ENCODE peak calls at places on chromosomes 11 and 22, in ten cellular contexts. L is endothelial cell; V is cardiac fibroblast; U is AG09319; C is cardiac muscle cell; I is fibroblast of lung; F is HFFc6; Y is GM10248; Z is activated CD8-positive, alpha-beta T cell treated with anti-CD3 and anti-CD28 coated beads for 36 hours; T is mucosa of descending colon. W is an unnamed sample.

GRCh38 chr11:110835103-110835502 is 122.9 kb upstream of the ARHGAP20 start:
- DNase-seq in T (no peak), I (no peak), V (no peak), Z (no peak), U (no peak), F (no peak), C (no peak), Y (no peak), L (no peak), W (no peak)

GRCh38 chr22:30712094-30712493 is 17.4 kb downstream of the OSBP2 start:
- DNase-seq in V (no peak), T (no peak), L (no peak), Y (no peak), F (no peak), Z (no peak), U (no peak), I (no peak), C (no peak), W (no peak)

GRCh38 chr11:10351768-10352641 is 47.1 kb downstream of the ADM start:
- DNase-seq in T (peak; percentile 27), L (peak; percentile 43), V (peak; percentile 85), C (peak; percentile 89), Y (no peak), Z (no peak), F (peak; percentile 78), I (peak; percentile 81), U (no peak), W (peak; percentile 60)

GRCh38 chr11:18171377-18172000 is 1.1 kb upstream of the MRGPRX4 start:
- DNase-seq in U (no peak), Z (peak; percentile 5), L (peak; percentile 33), Y (no peak), C (peak; percentile 47), F (peak; percentile 29), V (peak; percentile 15), I (peak; percentile 6), T (no peak), W (no peak)

GRCh38 chr11:20162340-20162739 is 2.1 kb upstream of the DBX1 start:
- DNase-seq in F (no peak), T (no peak), V (no peak), U (no peak), Y (no peak), L (no peak), Z (no peak), C (no peak), I (no peak), W (no peak)

GRCh38 chr11:93614111-93614784 is 47.2 kb upstream of the CEP295 start:
- DNase-seq in T (no peak), F (no peak), L (peak; percentile 6), I (no peak), U (no peak), C (no peak), V (no peak), Z (peak; percentile 56), Y (no peak), W (no peak)

GRCh38 chr11:9462172-9462799 is 1.5 kb downstream of the ZNF143 start:
- DNase-seq in Y (no peak), C (peak; percentile 22), I (peak; percentile 53), F (peak; percentile 3), T (peak; percentile 30), U (no peak), V (peak; percentile 34), L (no peak), Z (no peak), W (no peak)

GRCh38 chr11:34086554-34087278 is 18.7 kb upstream of the NAT10 start:
- DNase-seq in L (no peak), U (no peak), C (no peak), I (peak; percentile 37), F (peak; percentile 11), V (no peak), Z (no peak), T (no peak), Y (no peak), W (no peak)

GRCh38 chr22:28600546-28601143 is 79.0 kb downstream of the TTC28 start:
- DNase-seq in U (peak; percentile 31), I (peak; percentile 43), L (no peak), V (peak; percentile 79), Z (no peak), F (peak; percentile 68), C (peak; percentile 78), T (no peak), Y (peak; percentile 37), W (no peak)

GRCh38 chr11:11577246-11577855 is 44.5 kb downstream of the GALNT18 start:
- DNase-seq in L (no peak), Z (no peak), Y (no peak), U (no peak), V (peak; percentile 29), C (peak; percentile 47), F (peak; percentile 11), I (peak; percentile 42), T (no peak), W (no peak)

GRCh38 chr11:73308003-73308962 is at the start of gene ARHGEF17:
- DNase-seq in I (peak; percentile 83), L (peak; percentile 69), F (peak; percentile 62), Y (peak; percentile 70), V (peak; percentile 87), T (peak; percentile 79), U (no peak), Z (peak; percentile 61), C (peak; percentile 88), W (peak; percentile 78)

GRCh38 chr11:105577645-105578044 is 32.2 kb upstream of the GRIA4 start:
- DNase-seq in T (no peak), F (no peak), Z (no peak), U (no peak), V (peak; percentile 30), C (peak; percentile 64), L (no peak), Y (no peak), I (peak; percentile 2), W (no peak)

GRCh38 chr11:47156333-47156732 is 20.3 kb downstream of the ARFGAP2 start:
- DNase-seq in F (no peak), U (no peak), Z (no peak), V (no peak), L (no peak), I (peak; percentile 58), C (no peak), Y (no peak), T (no peak), W (no peak)

GRCh38 chr11:12841946-12842630 is 167.0 kb upstream of the RASSF10 start:
- DNase-seq in V (peak; percentile 81), U (no peak), C (peak; percentile 78), Z (peak; percentile 3), F (peak; percentile 86), I (peak; percentile 92), L (peak; percentile 22), Y (no peak), T (no peak), W (no peak)

DNA sequence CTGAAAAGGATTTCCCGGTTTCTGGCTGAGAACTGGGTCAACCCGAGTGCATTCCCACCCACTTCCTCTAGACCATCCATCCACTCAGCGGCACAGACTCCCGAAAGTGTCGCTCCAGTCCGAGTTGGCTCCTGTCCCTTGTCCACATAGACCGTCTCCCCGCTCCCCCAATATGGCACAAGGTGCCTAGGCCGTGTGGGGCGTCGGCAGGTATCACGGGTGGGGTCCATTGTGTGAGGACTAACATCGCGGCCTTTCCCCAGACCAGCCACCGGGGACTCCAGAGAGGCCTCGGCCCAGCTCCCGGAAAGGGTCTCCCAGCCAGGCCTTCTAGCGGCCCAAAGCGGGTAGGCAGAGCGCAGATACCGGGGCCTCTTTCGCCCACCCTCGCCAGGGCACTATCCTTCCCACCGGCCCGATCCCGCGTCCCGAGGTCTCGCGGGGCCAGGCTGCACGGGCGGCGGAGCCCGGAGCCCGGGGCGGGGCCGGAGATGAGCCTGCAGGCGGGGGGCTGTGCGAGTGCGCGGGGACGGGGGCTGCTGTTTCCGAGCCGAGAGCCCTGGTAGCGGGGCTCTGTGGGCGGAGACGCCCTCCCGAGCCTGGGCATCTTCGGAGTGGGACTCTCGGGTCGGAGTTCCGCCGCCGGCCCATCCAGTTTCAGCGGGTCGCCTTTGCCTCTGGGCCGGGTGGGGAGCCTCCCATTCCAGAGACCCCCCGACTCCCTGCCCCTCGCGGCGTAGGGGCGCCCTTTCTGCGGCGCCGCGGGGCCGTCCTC is 21.1 kb downstream of the SERPINH1 start:
- DNase-seq in L (peak; percentile 88), T (peak; percentile 61), Y (peak; percentile 79), F (peak; percentile 51), Z (peak; percentile 79), I (peak; percentile 77), C (peak; percentile 83), V (peak; percentile 73), U (no peak), W (peak; percentile 70)
- TF ChIP-seq CTCF in L (peak; percentile 29), T (no peak), Y (peak; percentile 15), F (peak; percentile 42), Z (no peak), I (peak; percentile 47), C (peak; percentile 35), V (peak; percentile 50), U (peak; percentile 25), W (peak; percentile 65)

GRCh38 chr11:43129329-43129728 is 182.5 kb upstream of the API5 start:
- DNase-seq in U (no peak), Z (no peak), L (no peak), I (no peak), Y (no peak), T (no peak), V (no peak), C (no peak), F (no peak), W (no peak)

GRCh38 chr11:43135966-43136534 is 175.7 kb upstream of the API5 start:
- DNase-seq in Z (no peak), I (no peak), C (no peak), U (no peak), F (no peak), T (no peak), Y (no peak), L (no peak), V (no peak), W (no peak)

GRCh38 chr11:43130616-43131015 is 181.2 kb upstream of the API5 start:
- DNase-seq in F (no peak), Z (no peak), Y (no peak), I (no peak), V (no peak), C (no peak), L (peak; percentile 15), T (peak; percentile 19), U (no peak), W (no peak)
- TF ChIP-seq CTCF in F (no peak), Z (no peak), Y (no peak), I (no peak), V (no peak), C (no peak), L (no peak), T (no peak), U (no peak), W (peak; percentile 57)

DNA sequence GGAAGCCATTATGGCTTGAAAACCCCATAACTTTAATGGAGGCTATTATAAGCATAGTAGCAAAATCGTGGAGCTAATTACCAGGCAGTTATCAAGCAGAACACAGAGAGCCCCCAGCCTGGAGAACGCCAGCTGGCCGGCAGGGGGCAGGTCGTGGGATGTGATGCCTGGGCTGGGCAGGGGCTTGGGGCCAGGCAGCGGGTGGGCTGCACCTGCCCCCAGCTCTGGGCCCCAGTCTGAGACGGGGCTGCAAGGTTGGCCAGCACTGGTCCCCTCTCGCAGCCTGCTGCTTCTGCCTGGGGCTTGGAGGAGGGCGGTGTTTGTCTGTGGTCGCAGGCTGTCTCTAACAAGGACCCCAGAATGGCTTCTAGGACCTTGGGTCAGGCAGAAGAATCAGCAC is 20.9 kb downstream of the B3GAT1 start:
- DNase-seq in I (no peak), V (no peak), U (no peak), C (no peak), Z (no peak), F (no peak), L (no peak), Y (no peak), T (no peak), W (no peak)
- TF ChIP-seq CTCF in I (no peak), V (no peak), U (no peak), C (no peak), Z (no peak), F (no peak), L (no peak), Y (no peak), T (no peak), W (no peak)

GRCh38 chr11:68113986-68114385 is 7.2 kb downstream of the CHKA start:
- DNase-seq in V (peak; percentile 49), I (no peak), Y (no peak), U (peak; percentile 18), Z (no peak), C (peak; percentile 39), T (no peak), F (no peak), L (no peak), W (no peak)
- TF ChIP-seq CTCF in V (no peak), I (peak; percentile 38), Y (no peak), U (peak; percentile 7), Z (no peak), C (no peak), T (no peak), F (no peak), L (no peak), W (no peak)